ENCODE peak calls at places on chromosomes 4 and X, in six cellular contexts. One of them, this sample, is unnamed. For H3K4me1, the result is how much of the 10 kb centered on the place peaks cover.

GRCh38 chr4:111641813-111642579 is 503.3 kb upstream of the FAM241A start:
- DNase-seq in H9: peak
- DNase-seq in H1: peak
- DNase-seq in IMR-90: peak
- DNase-seq in mesenchymal stem cell: peak
- DNase-seq in neuronal stem cell: peak
- DNase-seq in this sample: peak

GRCh38 chr4:2415881-2416563 is 2.4 kb downstream of the ZFYVE28 start:
- DNase-seq in H1: no peak
- DNase-seq in mesenchymal stem cell: no peak
- DNase-seq in H9: no peak
- DNase-seq in IMR-90: no peak
- DNase-seq in neuronal stem cell: no peak
- DNase-seq in this sample: no peak

GRCh38 chr4:2402053-2402452 is 16.4 kb downstream of the ZFYVE28 start:
- DNase-seq in H1: peak
- DNase-seq in neuronal stem cell: peak
- DNase-seq in IMR-90: no peak
- DNase-seq in mesenchymal stem cell: peak
- DNase-seq in H9: peak
- DNase-seq in this sample: peak

GRCh38 chr4:10099521-10100325 is 16.9 kb downstream of the WDR1 start:
- DNase-seq in H1: no peak
- DNase-seq in H9: no peak
- DNase-seq in mesenchymal stem cell: no peak
- DNase-seq in neuronal stem cell: no peak
- DNase-seq in IMR-90: no peak
- DNase-seq in this sample: no peak

GRCh38 chrX:63275127-63275526 is 76.0 kb downstream of the SPIN4 start:
- DNase-seq in neuronal stem cell: no peak
- DNase-seq in H9: peak
- DNase-seq in mesenchymal stem cell: peak
- DNase-seq in H1: peak
- DNase-seq in IMR-90: peak
- DNase-seq in this sample: peak

GRCh38 chr4:98673282-98673644 is 14.9 kb upstream of the TSPAN5 start:
- DNase-seq in neuronal stem cell: no peak
- DNase-seq in IMR-90: no peak
- DNase-seq in mesenchymal stem cell: peak
- DNase-seq in H1: no peak
- DNase-seq in H9: no peak
- DNase-seq in this sample: peak

GRCh38 chr4:123233409-123233808 is 163.2 kb upstream of the SPRY1 start:
- DNase-seq in H1: no peak
- DNase-seq in mesenchymal stem cell: peak
- DNase-seq in H9: no peak
- DNase-seq in IMR-90: peak
- DNase-seq in neuronal stem cell: no peak
- DNase-seq in this sample: no peak

GRCh38 chrX:82087699-82088098 is 885.8 kb downstream of the SH3BGRL start:
- DNase-seq in IMR-90: no peak
- DNase-seq in mesenchymal stem cell: no peak
- DNase-seq in neuronal stem cell: no peak
- DNase-seq in H1: no peak
- DNase-seq in H9: no peak
- DNase-seq in this sample: no peak

GRCh38 chrX:130251671-130252070 is 17.0 kb downstream of the ZNF280C start:
- DNase-seq in IMR-90: no peak
- DNase-seq in H9: no peak
- DNase-seq in H1: no peak
- DNase-seq in mesenchymal stem cell: no peak
- DNase-seq in neuronal stem cell: no peak
- DNase-seq in this sample: no peak
- H2BK15ac ChIP-seq in IMR-90: no peak
- H2BK15ac ChIP-seq in H9: no peak
- H2BK15ac ChIP-seq in H1: no peak
- H2BK15ac ChIP-seq in mesenchymal stem cell: no peak
- H2BK15ac ChIP-seq in neuronal stem cell: no peak
- H2BK15ac ChIP-seq in this sample: no peak

DNA sequence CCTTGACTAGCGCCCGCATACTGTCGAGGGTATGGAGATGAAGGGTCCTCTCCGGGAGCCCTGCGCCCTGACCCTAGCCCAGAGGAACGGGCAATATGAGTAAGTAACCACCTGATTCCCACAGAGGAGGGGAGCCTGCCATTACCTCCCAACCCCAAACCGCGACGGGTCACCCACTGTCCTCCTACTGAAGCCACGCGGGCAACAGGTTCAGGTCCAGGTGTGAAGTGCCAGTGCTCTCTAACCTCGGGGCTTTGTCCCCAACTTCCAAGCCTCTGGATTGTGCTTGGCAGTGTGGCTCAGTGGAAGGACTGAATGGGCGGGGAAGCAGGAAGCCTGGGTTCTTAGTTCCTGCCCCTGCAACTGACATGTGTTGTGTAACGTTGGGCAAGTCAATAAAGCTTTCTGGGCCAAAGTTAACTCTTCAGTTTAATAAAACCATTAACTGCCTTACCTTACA is 696 bp downstream of the OCRL start:
- DNase-seq in IMR-90: no peak
- DNase-seq in H9: peak
- DNase-seq in mesenchymal stem cell: no peak
- DNase-seq in neuronal stem cell: no peak
- DNase-seq in H1: peak
- DNase-seq in this sample: peak
- H3K4ac ChIP-seq in IMR-90: peak
- H3K4ac ChIP-seq in H9: no peak
- H3K4ac ChIP-seq in mesenchymal stem cell: no peak
- H3K4ac ChIP-seq in neuronal stem cell: no peak
- H3K4ac ChIP-seq in H1: no peak
- H3K4ac ChIP-seq in this sample: no peak

DNA sequence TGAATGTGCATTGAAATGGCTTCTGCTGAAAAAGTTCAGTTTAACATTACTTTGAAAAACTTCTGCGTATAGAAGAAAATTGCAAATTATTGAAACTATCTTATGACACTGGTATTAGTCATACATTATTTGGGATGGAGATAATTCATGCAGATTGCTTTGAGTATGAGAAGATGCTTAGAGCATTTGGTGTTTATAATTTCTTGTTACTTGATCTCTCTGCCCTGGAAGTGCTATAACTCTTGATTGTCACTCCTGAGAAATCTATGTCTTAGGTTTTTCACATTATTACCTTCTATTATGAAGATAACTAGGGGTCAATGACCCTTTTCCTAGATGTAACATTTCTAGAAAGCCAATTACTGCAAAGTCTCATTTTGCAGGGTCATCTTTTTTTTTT is 36.4 kb downstream of the TMEM131L start:
- DNase-seq in H9: no peak
- DNase-seq in neuronal stem cell: no peak
- DNase-seq in H1: no peak
- DNase-seq in IMR-90: peak
- DNase-seq in mesenchymal stem cell: peak
- DNase-seq in this sample: no peak
- H3K4me1 ChIP-seq in H9: under half
- H3K4me1 ChIP-seq in neuronal stem cell: under half
- H3K4me1 ChIP-seq in H1: under half
- H3K4me1 ChIP-seq in IMR-90: under half
- H3K4me1 ChIP-seq in mesenchymal stem cell: under half
- H3K4me1 ChIP-seq in this sample: under half

DNA sequence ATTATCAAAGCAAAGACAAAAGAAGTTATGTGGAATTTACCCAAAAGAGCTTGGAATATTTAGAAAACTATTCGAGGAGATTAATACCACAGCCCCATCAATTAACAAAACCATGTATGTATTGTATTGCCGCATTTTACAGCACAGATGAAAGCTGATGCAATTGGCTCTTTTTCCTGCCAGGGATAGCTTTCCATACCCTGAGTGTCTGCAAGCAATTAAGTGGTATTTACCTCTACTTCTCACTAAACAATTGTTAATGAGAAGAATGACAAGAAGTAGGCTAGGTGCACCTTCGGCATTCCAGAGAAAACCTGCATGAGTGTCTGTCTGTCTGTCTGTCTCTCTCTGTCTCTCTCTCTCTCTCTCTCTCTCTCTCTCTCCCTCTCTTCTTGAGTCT is 219.5 kb downstream of the PAPSS1 start:
- DNase-seq in neuronal stem cell: no peak
- DNase-seq in H9: no peak
- DNase-seq in H1: no peak
- DNase-seq in mesenchymal stem cell: no peak
- DNase-seq in IMR-90: no peak
- DNase-seq in this sample: peak
- H2BK15ac ChIP-seq in neuronal stem cell: no peak
- H2BK15ac ChIP-seq in H9: no peak
- H2BK15ac ChIP-seq in H1: no peak
- H2BK15ac ChIP-seq in mesenchymal stem cell: no peak
- H2BK15ac ChIP-seq in IMR-90: no peak
- H2BK15ac ChIP-seq in this sample: no peak

GRCh38 chr4:39975488-39976089 is 2.1 kb downstream of the PDS5A start:
- DNase-seq in IMR-90: peak
- DNase-seq in neuronal stem cell: no peak
- DNase-seq in H9: no peak
- DNase-seq in H1: no peak
- DNase-seq in mesenchymal stem cell: peak
- DNase-seq in this sample: no peak

GRCh38 chr4:39976141-39976944 is 1.4 kb downstream of the PDS5A start:
- DNase-seq in mesenchymal stem cell: peak
- DNase-seq in IMR-90: peak
- DNase-seq in H9: peak
- DNase-seq in neuronal stem cell: peak
- DNase-seq in H1: peak
- DNase-seq in this sample: peak

GRCh38 chr4:39977489-39978377 is at the start of gene PDS5A:
- DNase-seq in H1: peak
- DNase-seq in H9: peak
- DNase-seq in mesenchymal stem cell: peak
- DNase-seq in neuronal stem cell: peak
- DNase-seq in IMR-90: peak
- DNase-seq in this sample: peak

GRCh38 chr4:39978378-39978775 is 666 bp upstream of the PDS5A start:
- DNase-seq in H1: no peak
- DNase-seq in IMR-90: no peak
- DNase-seq in H9: no peak
- DNase-seq in neuronal stem cell: no peak
- DNase-seq in mesenchymal stem cell: no peak
- DNase-seq in this sample: no peak

DNA sequence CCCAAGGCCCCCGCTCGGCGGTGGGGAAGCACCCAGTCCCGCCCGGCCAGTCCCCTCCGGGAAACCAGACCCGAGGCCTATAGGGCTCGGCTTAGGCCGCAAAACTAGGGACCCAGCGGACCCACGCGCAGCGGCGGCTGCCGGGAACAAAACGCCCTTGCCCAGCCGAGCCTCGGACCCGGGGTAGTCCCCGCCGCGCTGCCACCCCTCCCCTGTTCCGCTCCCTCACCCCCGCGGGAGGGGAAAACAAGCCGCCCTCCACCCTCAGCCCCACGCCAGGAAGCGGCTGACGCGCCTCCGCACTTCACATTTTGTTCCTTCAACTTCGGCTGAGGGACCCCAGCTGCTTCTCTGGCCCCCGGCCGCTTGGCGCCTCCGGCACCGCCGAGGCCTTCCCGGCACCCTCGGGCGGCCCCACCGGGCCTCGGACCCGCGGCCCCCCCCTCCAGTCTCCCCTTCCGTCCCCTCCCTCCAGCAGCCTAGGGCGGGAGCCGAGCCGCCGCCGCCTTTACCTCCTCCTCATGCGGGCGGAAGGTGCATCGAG is 694 bp downstream of the PDS5A start:
- DNase-seq in IMR-90: no peak
- DNase-seq in H9: peak
- DNase-seq in H1: no peak
- DNase-seq in mesenchymal stem cell: peak
- DNase-seq in neuronal stem cell: peak
- DNase-seq in this sample: peak
- H3K4ac ChIP-seq in IMR-90: peak
- H3K4ac ChIP-seq in H9: no peak
- H3K4ac ChIP-seq in H1: peak
- H3K4ac ChIP-seq in mesenchymal stem cell: peak
- H3K4ac ChIP-seq in neuronal stem cell: peak
- H3K4ac ChIP-seq in this sample: peak

DNA sequence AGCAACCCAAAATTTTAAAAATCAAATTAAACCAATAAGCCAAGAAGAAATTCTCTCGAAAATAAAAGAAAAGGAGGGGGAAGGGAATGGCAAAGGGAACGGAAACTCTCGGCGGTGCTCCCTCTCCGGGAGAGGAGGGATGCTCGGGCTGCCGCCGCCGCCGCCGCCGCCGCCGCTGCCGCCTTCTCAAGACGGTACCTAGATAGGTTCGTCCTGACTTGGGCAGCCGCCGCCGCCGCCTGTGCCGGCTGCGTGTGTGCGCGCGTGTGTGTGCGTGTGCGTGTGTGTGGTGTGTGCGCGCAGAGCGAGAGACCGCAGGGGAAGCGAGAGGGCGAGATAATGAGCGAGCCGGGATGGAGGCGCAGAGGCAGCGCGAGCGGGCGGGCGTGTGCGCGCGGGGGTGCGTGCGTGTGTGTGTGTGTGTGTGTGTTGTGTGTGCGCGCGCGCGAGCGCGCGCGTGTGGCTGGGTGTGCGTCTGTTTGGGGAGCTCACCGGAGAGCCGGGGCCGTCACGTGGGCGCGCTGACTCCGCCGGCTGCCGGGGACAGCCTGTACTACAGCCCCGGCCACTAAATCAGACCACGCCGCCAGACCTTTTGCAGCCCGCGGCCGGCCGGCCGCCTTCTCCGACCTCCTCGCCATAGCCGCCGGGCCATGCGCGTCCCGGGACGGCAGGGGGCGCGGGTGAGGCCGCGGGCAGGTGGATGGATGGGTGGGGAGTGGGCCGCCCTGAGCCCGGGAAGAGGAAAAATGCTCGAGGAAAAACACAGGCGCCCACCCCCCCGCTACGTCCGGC is 111.6 kb downstream of the DHX15 start:
- DNase-seq in mesenchymal stem cell: peak
- DNase-seq in H9: peak
- DNase-seq in IMR-90: peak
- DNase-seq in H1: peak
- DNase-seq in neuronal stem cell: peak
- DNase-seq in this sample: peak
- H3K4me1 ChIP-seq in mesenchymal stem cell: under half
- H3K4me1 ChIP-seq in H9: under half
- H3K4me1 ChIP-seq in IMR-90: under half
- H3K4me1 ChIP-seq in H1: under half
- H3K4me1 ChIP-seq in neuronal stem cell: under half
- H3K4me1 ChIP-seq in this sample: under half

GRCh38 chr4:107631568-107631967 is 88.5 kb downstream of the PAPSS1 start:
- DNase-seq in neuronal stem cell: no peak
- DNase-seq in IMR-90: no peak
- DNase-seq in mesenchymal stem cell: no peak
- DNase-seq in H1: no peak
- DNase-seq in H9: no peak
- DNase-seq in this sample: no peak

GRCh38 chr4:107624024-107624423 is 96.0 kb downstream of the PAPSS1 start:
- DNase-seq in IMR-90: no peak
- DNase-seq in H1: no peak
- DNase-seq in H9: no peak
- DNase-seq in mesenchymal stem cell: no peak
- DNase-seq in neuronal stem cell: no peak
- DNase-seq in this sample: no peak

GRCh38 chr4:107630185-107630705 is 89.8 kb downstream of the PAPSS1 start:
- DNase-seq in H1: no peak
- DNase-seq in mesenchymal stem cell: no peak
- DNase-seq in IMR-90: no peak
- DNase-seq in neuronal stem cell: no peak
- DNase-seq in H9: no peak
- DNase-seq in this sample: no peak

GRCh38 chr4:107625503-107625902 is 94.5 kb downstream of the PAPSS1 start:
- DNase-seq in mesenchymal stem cell: no peak
- DNase-seq in neuronal stem cell: no peak
- DNase-seq in IMR-90: no peak
- DNase-seq in H9: no peak
- DNase-seq in H1: no peak
- DNase-seq in this sample: no peak

GRCh38 chr4:107629318-107629717 is 90.7 kb downstream of the PAPSS1 start:
- DNase-seq in mesenchymal stem cell: no peak
- DNase-seq in IMR-90: no peak
- DNase-seq in H9: no peak
- DNase-seq in H1: no peak
- DNase-seq in neuronal stem cell: no peak
- DNase-seq in this sample: no peak
- H2BK15ac ChIP-seq in mesenchymal stem cell: no peak
- H2BK15ac ChIP-seq in IMR-90: no peak
- H2BK15ac ChIP-seq in H9: no peak
- H2BK15ac ChIP-seq in H1: no peak
- H2BK15ac ChIP-seq in neuronal stem cell: no peak
- H2BK15ac ChIP-seq in this sample: no peak

This sample was measured in mesendoderm.